ENCODE peak calls at places on chromosomes 6 and 20, in eight cellular contexts. R, Y, B, V, N, Q, S and O are unnamed samples.

GRCh38 chr20:9280654-9281053 is 211.8 kb downstream of the PLCB4 start:
- DNase-seq in B (no peak), V (no peak), R (no peak), N (no peak), S (no peak), Y (peak; percentile 10), Q (no peak), O (no peak)

GRCh38 chr6:132569170-132569569 is 952 bp upstream of the TAAR6 start:
- DNase-seq in Q (no peak), B (no peak), Y (no peak), N (no peak), S (no peak), R (no peak), V (no peak), O (no peak)

GRCh38 chr20:8155848-8156602 is 24.0 kb downstream of the PLCB1 start:
- DNase-seq in Q (no peak), V (no peak), R (no peak), N (no peak), B (no peak), S (no peak), Y (no peak), O (peak; percentile 7)

GRCh38 chr20:34824026-34824860 is 1.2 kb downstream of the NCOA6 start:
- DNase-seq in Y (peak; percentile 44), N (peak; percentile 84), V (peak; percentile 83), R (peak; percentile 73), Q (peak; percentile 87), B (peak; percentile 59), S (no peak), O (no peak)

GRCh38 chr6:154614101-154614500 is 103.6 kb upstream of the CNKSR3 start:
- DNase-seq in S (no peak), B (no peak), Y (peak; percentile 55), Q (no peak), R (no peak), V (no peak), N (no peak), O (no peak)

GRCh38 chr20:54497931-54498718 is 22.7 kb downstream of the DOK5 start:
- DNase-seq in Q (no peak), N (no peak), S (no peak), B (no peak), V (no peak), Y (peak; percentile 30), R (no peak), O (no peak)

GRCh38 chr20:20668639-20669038 is 43.8 kb downstream of the RALGAPA2 start:
- DNase-seq in S (no peak), V (no peak), N (no peak), Q (peak; percentile 89), Y (no peak), B (no peak), R (no peak), O (no peak)

GRCh38 chr6:30149234-30149633 is 11.8 kb downstream of the TRIM10 start:
- DNase-seq in N (no peak), Q (no peak), R (no peak), S (no peak), Y (no peak), V (no peak), B (no peak), O (no peak)

GRCh38 chr20:52805892-52806291 is 166.3 kb upstream of the TSHZ2 start:
- DNase-seq in B (no peak), R (no peak), Y (no peak), N (no peak), Q (no peak), S (no peak), V (no peak), O (no peak)

GRCh38 chr20:15061955-15062354 is 724.5 kb upstream of the FLRT3 start:
- DNase-seq in Q (no peak), Y (no peak), S (no peak), V (peak; percentile 41), B (no peak), N (no peak), R (no peak), O (no peak)

GRCh38 chr20:15395457-15395856 is 1058.0 kb upstream of the FLRT3 start:
- DNase-seq in R (no peak), Q (no peak), N (no peak), V (no peak), B (no peak), S (no peak), Y (no peak), O (no peak)

GRCh38 chr6:158244373-158244772 is 67.9 kb upstream of the TULP4 start:
- DNase-seq in N (no peak), Y (no peak), S (no peak), R (no peak), B (no peak), Q (no peak), V (no peak), O (no peak)

GRCh38 chr6:34476048-34476328 is 10.1 kb downstream of the PACSIN1 start:
- DNase-seq in V (no peak), B (no peak), S (no peak), N (no peak), R (no peak), Y (no peak), Q (no peak), O (no peak)

GRCh38 chr20:34968020-34968775 is 12.5 kb downstream of the MYH7B start:
- DNase-seq in Y (no peak), S (no peak), V (no peak), N (no peak), R (no peak), Q (no peak), B (no peak), O (no peak)

GRCh38 chr20:13205402-13205801 is 15.7 kb upstream of the ISM1 start:
- DNase-seq in S (no peak), R (no peak), Q (no peak), Y (no peak), B (no peak), V (no peak), N (no peak), O (no peak)

GRCh38 chr6:154154389-154154967 is 115.4 kb downstream of the OPRM1 start:
- DNase-seq in Y (peak; percentile 80), B (peak; percentile 51), Q (peak; percentile 83), N (peak; percentile 28), V (peak; percentile 17), S (peak; percentile 17), R (no peak), O (peak; percentile 10)

GRCh38 chr6:2378891-2379652 is 133.7 kb upstream of the GMDS start:
- DNase-seq in Y (peak; percentile 89), N (no peak), B (no peak), Q (no peak), V (no peak), S (peak; percentile 15), R (no peak), O (no peak)

GRCh38 chr20:50172347-50173013 is 18.1 kb upstream of the CEBPB start:
- DNase-seq in B (peak; percentile 92), Q (no peak), R (peak; percentile 92), S (no peak), V (peak; percentile 94), Y (peak; percentile 77), N (peak; percentile 99), O (no peak)

GRCh38 chr20:23254034-23254433 is 96.6 kb upstream of the NXT1 start:
- DNase-seq in Q (no peak), B (no peak), Y (no peak), V (no peak), N (no peak), R (no peak), S (no peak), O (no peak)

GRCh38 chr6:841569-841968 is 148.6 kb upstream of the EXOC2 start:
- DNase-seq in S (no peak), R (no peak), Q (no peak), V (no peak), B (no peak), N (no peak), Y (no peak), O (no peak)

GRCh38 chr20:50085481-50086365 is 27.2 kb downstream of the UBE2V1 start:
- DNase-seq in V (peak; percentile 76), S (no peak), N (peak; percentile 96), Q (peak; percentile 75), R (peak; percentile 59), Y (peak; percentile 71), B (peak; percentile 46), O (peak; percentile 68)

GRCh38 chr6:140980265-140980887 is 1152.3 kb upstream of the GJE1 start:
- DNase-seq in Y (peak; percentile 20), N (no peak), V (no peak), B (no peak), R (no peak), S (no peak), Q (no peak), O (no peak)

GRCh38 chr6:43990627-43991619 is 136.3 kb downstream of the MRPL14 start:
- DNase-seq in Q (no peak), V (peak; percentile 58), B (no peak), R (peak; percentile 30), S (no peak), N (no peak), Y (peak; percentile 94), O (no peak)

GRCh38 chr6:55175778-55176084 is 1.4 kb downstream of the HCRTR2 start:
- DNase-seq in V (no peak), Y (no peak), N (no peak), S (no peak), B (no peak), R (no peak), Q (no peak), O (no peak)

GRCh38 chr6:116278853-116279231 is 888 bp downstream of the TSPYL1 start:
- DNase-seq in Q (peak; percentile 44), S (no peak), V (no peak), R (no peak), N (no peak), Y (peak; percentile 62), B (peak; percentile 67), O (no peak)

GRCh38 chr6:65448806-65449397 is 258.1 kb downstream of the EYS start:
- DNase-seq in S (no peak), V (no peak), B (no peak), N (no peak), Q (no peak), Y (no peak), R (no peak), O (no peak)

GRCh38 chr20:6058684-6059295 is 4.9 kb upstream of the LRRN4 start:
- DNase-seq in B (no peak), Q (no peak), V (no peak), N (no peak), R (peak; percentile 68), S (no peak), Y (no peak), O (no peak)

GRCh38 chr6:6397842-6398241 is 77.4 kb upstream of the F13A1 start:
- DNase-seq in B (no peak), Y (no peak), V (no peak), N (no peak), Q (no peak), S (no peak), R (no peak), O (no peak)

GRCh38 chr20:50280851-50281655 is 90.4 kb downstream of the CEBPB start:
- DNase-seq in Q (no peak), R (no peak), N (no peak), B (no peak), V (no peak), S (no peak), Y (no peak), O (no peak)

GRCh38 chr6:77178821-77179220 is 284.5 kb downstream of the HTR1B start:
- DNase-seq in B (no peak), S (no peak), Q (no peak), Y (peak; percentile 55), V (no peak), R (no peak), N (no peak), O (no peak)

GRCh38 chr6:15400572-15401004 is 154.7 kb downstream of the JARID2 start:
- DNase-seq in N (no peak), S (no peak), Q (no peak), Y (no peak), R (peak; percentile 65), V (peak; percentile 42), B (peak; percentile 78), O (no peak)

GRCh38 chr20:7571521-7572065 is 368.7 kb downstream of the HAO1 start:
- DNase-seq in S (no peak), B (no peak), N (no peak), R (no peak), Y (peak; percentile 8), Q (no peak), V (no peak), O (no peak)

GRCh38 chr6:116210750-116211425 is 43.0 kb downstream of the TSPYL4 start:
- DNase-seq in Y (peak; percentile 72), B (peak; percentile 71), Q (no peak), N (no peak), R (no peak), V (no peak), S (no peak), O (no peak)

GRCh38 chr6:87540541-87540940 is 49.2 kb downstream of the RARS2 start:
- DNase-seq in B (peak; percentile 43), N (no peak), V (no peak), R (no peak), S (no peak), Y (no peak), Q (no peak), O (no peak)